ENCODE peak calls at places on chromosomes 5 and 9, in five cellular contexts. One of them, this sample, is unnamed.

GRCh38 chr5:149062371-149063016 is 368 bp downstream of the SH3TC2 start:
- DNase-seq in lower leg skin: peak
- DNase-seq in esophagus squamous epithelium: no peak
- DNase-seq in stomach: no peak
- DNase-seq in uterus: no peak
- DNase-seq in this sample: peak

GRCh38 chr9:87479801-87480201 is 17.9 kb upstream of the DAPK1 start:
- DNase-seq in esophagus squamous epithelium: no peak
- DNase-seq in uterus: no peak
- DNase-seq in stomach: no peak
- DNase-seq in lower leg skin: peak
- DNase-seq in this sample: peak

GRCh38 chr9:122122903-122123632 is 30.0 kb upstream of the TTLL11 start:
- DNase-seq in stomach: peak
- DNase-seq in lower leg skin: no peak
- DNase-seq in uterus: peak
- DNase-seq in esophagus squamous epithelium: no peak
- DNase-seq in this sample: peak

GRCh38 chr9:131585375-131585774 is 40.1 kb downstream of the PRRT1B start:
- DNase-seq in stomach: no peak
- DNase-seq in esophagus squamous epithelium: no peak
- DNase-seq in lower leg skin: no peak
- DNase-seq in uterus: no peak
- DNase-seq in this sample: no peak

GRCh38 chr9:75239176-75239575 is 150.9 kb downstream of the OSTF1 start:
- DNase-seq in esophagus squamous epithelium: no peak
- DNase-seq in lower leg skin: peak
- DNase-seq in stomach: peak
- DNase-seq in uterus: no peak
- DNase-seq in this sample: no peak

GRCh38 chr5:39040875-39041274 is 33.3 kb downstream of the RICTOR start:
- DNase-seq in esophagus squamous epithelium: no peak
- DNase-seq in lower leg skin: no peak
- DNase-seq in uterus: no peak
- DNase-seq in stomach: peak
- DNase-seq in this sample: no peak

GRCh38 chr5:24623018-24623417 is 21.8 kb downstream of the CDH10 start:
- DNase-seq in stomach: no peak
- DNase-seq in esophagus squamous epithelium: no peak
- DNase-seq in lower leg skin: no peak
- DNase-seq in uterus: no peak
- DNase-seq in this sample: no peak

GRCh38 chr5:9201011-9201410 is 344.9 kb downstream of the SEMA5A start:
- DNase-seq in lower leg skin: no peak
- DNase-seq in esophagus squamous epithelium: no peak
- DNase-seq in uterus: no peak
- DNase-seq in stomach: no peak
- DNase-seq in this sample: no peak

GRCh38 chr5:52948418-52949076 is 40.6 kb upstream of the ITGA2 start:
- DNase-seq in lower leg skin: peak
- DNase-seq in esophagus squamous epithelium: no peak
- DNase-seq in uterus: peak
- DNase-seq in stomach: peak
- DNase-seq in this sample: no peak

GRCh38 chr5:132471006-132471907 is 19.3 kb downstream of the IRF1 start:
- DNase-seq in esophagus squamous epithelium: no peak
- DNase-seq in uterus: peak
- DNase-seq in stomach: peak
- DNase-seq in lower leg skin: no peak
- DNase-seq in this sample: no peak

GRCh38 chr9:16136961-16137360 is 584.1 kb downstream of the CCDC171 start:
- DNase-seq in lower leg skin: no peak
- DNase-seq in stomach: no peak
- DNase-seq in esophagus squamous epithelium: no peak
- DNase-seq in uterus: peak
- DNase-seq in this sample: no peak

GRCh38 chr5:322281-322941 is 897 bp downstream of the AHRR start:
- DNase-seq in uterus: no peak
- DNase-seq in stomach: no peak
- DNase-seq in esophagus squamous epithelium: no peak
- DNase-seq in lower leg skin: no peak
- DNase-seq in this sample: no peak

GRCh38 chr5:138900281-138900965 is 25.3 kb upstream of the LRRTM2 start:
- DNase-seq in lower leg skin: no peak
- DNase-seq in stomach: no peak
- DNase-seq in uterus: no peak
- DNase-seq in esophagus squamous epithelium: no peak
- DNase-seq in this sample: peak

GRCh38 chr9:81538929-81539716 is 150.2 kb downstream of the TLE1 start:
- DNase-seq in lower leg skin: no peak
- DNase-seq in esophagus squamous epithelium: no peak
- DNase-seq in stomach: no peak
- DNase-seq in uterus: no peak
- DNase-seq in this sample: no peak

GRCh38 chr5:129118405-129118804 is 23.9 kb downstream of the ISOC1 start:
- DNase-seq in esophagus squamous epithelium: no peak
- DNase-seq in uterus: no peak
- DNase-seq in lower leg skin: no peak
- DNase-seq in stomach: no peak
- DNase-seq in this sample: no peak

GRCh38 chr5:54148858-54149257 is 161.5 kb downstream of the ARL15 start:
- DNase-seq in lower leg skin: no peak
- DNase-seq in uterus: no peak
- DNase-seq in stomach: no peak
- DNase-seq in esophagus squamous epithelium: no peak
- DNase-seq in this sample: no peak

GRCh38 chr9:126482361-126483044 is 131.2 kb upstream of the LMX1B start:
- DNase-seq in esophagus squamous epithelium: no peak
- DNase-seq in stomach: no peak
- DNase-seq in lower leg skin: no peak
- DNase-seq in uterus: no peak
- DNase-seq in this sample: no peak

GRCh38 chr5:172871561-172871960 is 37.5 kb downstream of the ERGIC1 start:
- DNase-seq in stomach: no peak
- DNase-seq in uterus: no peak
- DNase-seq in lower leg skin: no peak
- DNase-seq in esophagus squamous epithelium: no peak
- DNase-seq in this sample: no peak

DNA sequence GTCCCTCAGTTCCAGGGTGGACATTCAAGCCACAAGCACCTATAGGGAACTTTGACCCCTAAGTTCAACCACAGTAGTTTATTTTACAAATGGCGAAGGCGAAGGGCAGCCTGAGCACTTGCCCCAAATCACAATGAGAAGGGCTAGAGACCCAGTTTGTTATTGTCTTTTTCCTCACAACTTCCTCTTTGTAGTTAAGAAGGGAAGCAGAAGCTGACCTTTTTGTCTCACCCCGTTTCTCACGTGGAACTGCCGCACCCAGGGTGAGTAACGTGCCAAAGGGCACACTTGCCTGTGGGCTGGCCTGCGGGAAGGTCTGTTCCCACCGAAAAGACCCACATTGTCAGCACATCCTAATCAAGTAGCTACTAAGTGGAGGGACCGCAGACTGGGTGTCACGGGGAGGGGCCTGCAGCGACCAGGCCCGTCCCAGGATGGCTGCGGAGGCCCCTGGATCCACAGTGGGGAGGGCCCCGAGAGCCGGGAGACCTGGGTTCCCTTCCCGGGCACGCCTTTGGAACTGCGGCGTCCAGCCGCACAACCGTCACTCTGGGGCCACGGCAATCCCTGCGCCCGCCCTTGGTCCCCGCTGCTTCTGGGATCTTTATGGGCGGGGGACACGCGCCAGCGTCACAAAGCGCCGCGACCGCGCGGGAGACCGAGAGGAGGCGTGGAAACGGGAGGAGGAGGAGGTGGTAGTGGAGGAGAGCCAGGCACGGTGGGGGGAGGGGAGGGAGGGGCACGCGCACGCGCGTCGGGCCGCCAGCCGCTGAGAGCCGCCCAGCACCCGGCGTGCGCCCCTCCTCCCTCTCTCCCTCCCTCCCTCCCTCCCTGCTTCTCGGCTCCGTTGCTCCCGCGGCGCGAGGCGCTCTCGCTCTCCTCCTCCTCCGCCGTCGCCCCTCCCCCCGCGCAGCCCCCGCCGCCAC is at the start of gene UBE2R2:
- DNase-seq in esophagus squamous epithelium: peak
- DNase-seq in lower leg skin: peak
- DNase-seq in uterus: peak
- DNase-seq in stomach: peak
- DNase-seq in this sample: peak
- TF ChIP-seq POLR2A in esophagus squamous epithelium: no peak
- TF ChIP-seq POLR2A in lower leg skin: no peak
- TF ChIP-seq POLR2A in uterus: peak
- TF ChIP-seq POLR2A in stomach: no peak
- TF ChIP-seq POLR2A in this sample: peak

GRCh38 chr9:3704890-3705289 is 179.1 kb upstream of the RFX3 start:
- DNase-seq in esophagus squamous epithelium: no peak
- DNase-seq in uterus: no peak
- DNase-seq in lower leg skin: no peak
- DNase-seq in stomach: no peak
- DNase-seq in this sample: no peak
- TF ChIP-seq POLR2A in esophagus squamous epithelium: no peak
- TF ChIP-seq POLR2A in uterus: no peak
- TF ChIP-seq POLR2A in lower leg skin: no peak
- TF ChIP-seq POLR2A in stomach: no peak
- TF ChIP-seq POLR2A in this sample: no peak

DNA sequence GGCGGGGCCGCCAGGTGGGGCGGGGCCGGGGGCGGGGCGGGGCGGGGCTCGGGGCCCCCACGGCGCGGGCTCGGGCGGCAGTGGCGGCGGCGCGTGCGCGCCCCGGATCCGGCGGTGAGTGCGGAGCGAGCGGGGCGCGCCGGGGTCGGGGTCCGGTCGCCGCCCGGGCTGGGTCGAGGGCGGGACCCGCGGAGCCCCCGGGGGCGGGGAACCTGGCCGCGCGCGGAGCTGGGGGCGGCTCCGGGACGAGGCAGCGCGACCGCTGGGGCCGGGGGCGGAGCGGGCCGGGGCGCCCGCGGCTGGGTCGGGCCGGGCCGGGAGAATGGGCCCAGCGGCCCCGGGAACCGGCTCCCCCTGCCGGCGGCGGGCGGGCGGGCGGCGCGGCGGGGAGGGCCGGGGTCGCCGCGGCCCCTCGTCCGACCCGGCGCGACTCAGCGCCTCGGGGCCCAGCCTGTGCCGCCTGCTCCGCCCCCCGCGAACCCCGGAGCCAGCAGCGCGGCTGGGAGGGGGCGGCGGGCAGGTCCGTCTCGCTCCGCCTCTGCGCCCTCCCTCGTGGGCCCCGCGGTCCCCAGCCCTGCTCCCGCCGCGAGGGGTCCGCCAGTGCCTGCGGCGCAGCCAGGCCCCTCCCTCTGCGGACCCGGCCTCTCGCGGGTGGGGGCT is 3.1 kb downstream of the EGFL7 start:
- DNase-seq in esophagus squamous epithelium: no peak
- DNase-seq in stomach: no peak
- DNase-seq in uterus: no peak
- DNase-seq in lower leg skin: no peak
- DNase-seq in this sample: peak
- TF ChIP-seq POLR2A in esophagus squamous epithelium: no peak
- TF ChIP-seq POLR2A in stomach: no peak
- TF ChIP-seq POLR2A in uterus: no peak
- TF ChIP-seq POLR2A in lower leg skin: no peak
- TF ChIP-seq POLR2A in this sample: peak

GRCh38 chr5:170296935-170297588 is 515 bp downstream of the LCP2 start:
- DNase-seq in stomach: no peak
- DNase-seq in uterus: no peak
- DNase-seq in lower leg skin: no peak
- DNase-seq in esophagus squamous epithelium: no peak
- DNase-seq in this sample: no peak
- TF ChIP-seq POLR2A in stomach: no peak
- TF ChIP-seq POLR2A in uterus: no peak
- TF ChIP-seq POLR2A in lower leg skin: no peak
- TF ChIP-seq POLR2A in esophagus squamous epithelium: no peak
- TF ChIP-seq POLR2A in this sample: no peak

GRCh38 chr9:127771570-127772189 is 6.8 kb downstream of the SH2D3C start:
- DNase-seq in uterus: no peak
- DNase-seq in stomach: no peak
- DNase-seq in esophagus squamous epithelium: no peak
- DNase-seq in lower leg skin: no peak
- DNase-seq in this sample: no peak

GRCh38 chr9:127769101-127769500 is 9.4 kb downstream of the SH2D3C start:
- DNase-seq in esophagus squamous epithelium: no peak
- DNase-seq in uterus: no peak
- DNase-seq in stomach: no peak
- DNase-seq in lower leg skin: no peak
- DNase-seq in this sample: no peak

GRCh38 chr9:127769985-127770904 is 8.2 kb downstream of the SH2D3C start:
- DNase-seq in stomach: no peak
- DNase-seq in uterus: no peak
- DNase-seq in esophagus squamous epithelium: no peak
- DNase-seq in lower leg skin: no peak
- DNase-seq in this sample: no peak

GRCh38 chr9:127772603-127773002 is 5.9 kb downstream of the SH2D3C start:
- DNase-seq in esophagus squamous epithelium: no peak
- DNase-seq in uterus: no peak
- DNase-seq in lower leg skin: no peak
- DNase-seq in stomach: no peak
- DNase-seq in this sample: no peak

GRCh38 chr9:127770905-127771569 is 7.4 kb downstream of the SH2D3C start:
- DNase-seq in uterus: peak
- DNase-seq in stomach: peak
- DNase-seq in lower leg skin: peak
- DNase-seq in esophagus squamous epithelium: peak
- DNase-seq in this sample: peak
- TF ChIP-seq POLR2A in uterus: peak
- TF ChIP-seq POLR2A in stomach: no peak
- TF ChIP-seq POLR2A in lower leg skin: no peak
- TF ChIP-seq POLR2A in esophagus squamous epithelium: no peak
- TF ChIP-seq POLR2A in this sample: peak

This sample was measured in H54.